ENCODE peak calls at places on chromosome 22, in eight cellular contexts. G is GM12878, F is HCT116, O is IMR-90, B is A549, E is heart left ventricle, N is right lobe of liver, A is body of pancreas. H is an unnamed sample.

GRCh38 chr22:40691532-40691931 is 12.2 kb downstream of the MCHR1 start:
- ATAC-seq in G (no peak), F (no peak), O (no peak), B (no peak), E (no peak), N (no peak), A (no peak), H (no peak)

GRCh38 chr22:26534874-26535470 is 22.7 kb upstream of the TFIP11 start:
- ATAC-seq in G (peak; percentile 34), F (no peak), O (no peak), B (no peak), E (no peak), N (no peak), A (no peak), H (no peak)

GRCh38 chr22:22410677-22411076 is 97.9 kb downstream of the ZNF280B start:
- ATAC-seq in G (no peak), F (no peak), O (no peak), B (no peak), E (no peak), N (no peak), A (no peak), H (no peak)

GRCh38 chr22:42773161-42773560 is 52.5 kb upstream of the A4GALT start:
- ATAC-seq in G (no peak), F (no peak), O (no peak), B (no peak), E (peak; percentile 66), N (no peak), A (no peak), H (no peak)

GRCh38 chr22:21694394-21694793 is 28.6 kb downstream of the PPIL2 start:
- ATAC-seq in G (no peak), F (no peak), O (no peak), B (no peak), E (no peak), N (no peak), A (no peak), H (no peak)

GRCh38 chr22:49760280-49760629 is 67.4 kb downstream of the BRD1 start:
- ATAC-seq in G (no peak), F (no peak), O (no peak), B (no peak), E (no peak), N (no peak), A (no peak), H (no peak)

GRCh38 chr22:23598805-23599518 is 18.9 kb upstream of the IGLL1 start:
- ATAC-seq in G (no peak), F (no peak), O (no peak), B (no peak), E (no peak), N (no peak), A (no peak), H (no peak)

GRCh38 chr22:16845465-16845864 is 20.3 kb upstream of the XKR3 start:
- ATAC-seq in G (no peak), F (no peak), O (no peak), B (no peak), E (no peak), N (no peak), A (no peak), H (no peak)

GRCh38 chr22:47094861-47095330 is 332.4 kb downstream of the TBC1D22A start:
- ATAC-seq in G (no peak), F (no peak), O (no peak), B (no peak), E (no peak), N (no peak), A (peak; percentile 27), H (no peak)

GRCh38 chr22:17436382-17436951 is 67.2 kb downstream of the CECR2 start:
- ATAC-seq in G (peak; percentile 53), F (no peak), O (no peak), B (no peak), E (peak; percentile 42), N (no peak), A (no peak), H (no peak)

GRCh38 chr22:17629167-17629489 is 579 bp upstream of the ATP6V1E1 start:
- ATAC-seq in G (peak; percentile 7), F (peak; percentile 20), O (no peak), B (peak; percentile 39), E (no peak), N (no peak), A (no peak), H (no peak)

GRCh38 chr22:47835726-47836125 is 1073.3 kb downstream of the TBC1D22A start:
- ATAC-seq in G (no peak), F (peak; percentile 55), O (no peak), B (peak; percentile 67), E (no peak), N (no peak), A (no peak), H (no peak)

GRCh38 chr22:46604306-46604690 is 15.9 kb upstream of the GRAMD4 start:
- ATAC-seq in G (peak; percentile 97), F (no peak), O (peak; percentile 57), B (no peak), E (peak; percentile 53), N (peak; percentile 73), A (no peak), H (peak; percentile 65)

GRCh38 chr22:38271101-38271500 is 1.7 kb downstream of the TMEM184B start:
- ATAC-seq in G (no peak), F (no peak), O (no peak), B (no peak), E (no peak), N (no peak), A (no peak), H (no peak)

GRCh38 chr22:38273135-38273761 is 438 bp upstream of the TMEM184B start:
- ATAC-seq in G (peak; percentile 9), F (peak; percentile 7), O (peak; percentile 5), B (peak; percentile 21), E (peak; percentile 20), N (no peak), A (peak; percentile 19), H (peak; percentile 19)

GRCh38 chr22:38271927-38272372 is 860 bp downstream of the TMEM184B start:
- ATAC-seq in G (peak; percentile 17), F (peak; percentile 33), O (no peak), B (peak; percentile 30), E (peak; percentile 5), N (peak; percentile 47), A (peak; percentile 49), H (peak; percentile 6)

GRCh38 chr22:38272373-38273134 is at the start of gene TMEM184B:
- ATAC-seq in G (peak; percentile 95), F (peak; percentile 90), O (peak; percentile 95), B (peak; percentile 93), E (peak; percentile 95), N (peak; percentile 92), A (peak; percentile 96), H (peak; percentile 97)

GRCh38 chr22:38276161-38276560 is 3.4 kb upstream of the TMEM184B start:
- ATAC-seq in G (no peak), F (no peak), O (no peak), B (no peak), E (no peak), N (no peak), A (no peak), H (no peak)
- TF ChIP-seq POLR2A in G (no peak), F (no peak), O (no peak), B (no peak), E (no peak), N (no peak), A (no peak), H (no peak)

GRCh38 chr22:44020981-44021380 is 3.1 kb upstream of the PARVB start:
- ATAC-seq in G (no peak), F (no peak), O (no peak), B (no peak), E (no peak), N (no peak), A (no peak), H (no peak)

GRCh38 chr22:44024288-44024908 is at the start of gene PARVB:
- ATAC-seq in G (peak; percentile 18), F (peak; percentile 57), O (peak; percentile 31), B (peak; percentile 62), E (peak; percentile 27), N (peak; percentile 49), A (peak; percentile 14), H (peak; percentile 10)

GRCh38 chr22:44026066-44026629 is 2.0 kb downstream of the PARVB start:
- ATAC-seq in G (peak; percentile 4), F (no peak), O (no peak), B (no peak), E (peak; percentile 2), N (peak; percentile 2), A (no peak), H (peak; percentile 14)

GRCh38 chr22:44025171-44026065 is 1.3 kb downstream of the PARVB start:
- ATAC-seq in G (peak; percentile 77), F (no peak), O (no peak), B (no peak), E (peak; percentile 0), N (no peak), A (no peak), H (peak; percentile 16)

GRCh38 chr22:44023404-44024287 is 456 bp upstream of the PARVB start:
- ATAC-seq in G (peak; percentile 12), F (peak; percentile 76), O (peak; percentile 82), B (peak; percentile 80), E (peak; percentile 64), N (peak; percentile 71), A (peak; percentile 69), H (peak; percentile 68)
- TF ChIP-seq POLR2A in G (peak; percentile 89), F (no peak), O (no peak), B (peak; percentile 51), E (no peak), N (no peak), A (no peak), H (peak; percentile 34)

GRCh38 chr22:36368359-36368983 is 19.3 kb downstream of the MYH9 start:
- ATAC-seq in G (no peak), F (peak; percentile 69), O (peak; percentile 52), B (peak; percentile 49), E (no peak), N (peak; percentile 11), A (peak; percentile 25), H (no peak)

GRCh38 chr22:36367066-36367465 is 20.7 kb downstream of the MYH9 start:
- ATAC-seq in G (no peak), F (no peak), O (no peak), B (no peak), E (no peak), N (no peak), A (no peak), H (no peak)

GRCh38 chr22:36367479-36367878 is 20.3 kb downstream of the MYH9 start:
- ATAC-seq in G (no peak), F (no peak), O (no peak), B (no peak), E (peak; percentile 17), N (no peak), A (no peak), H (no peak)

GRCh38 chr22:36369922-36370781 is 17.6 kb downstream of the MYH9 start:
- ATAC-seq in G (peak; percentile 64), F (peak; percentile 35), O (peak; percentile 6), B (peak; percentile 56), E (peak; percentile 64), N (peak; percentile 56), A (peak; percentile 70), H (peak; percentile 63)

GRCh38 chr22:36369004-36369921 is 18.5 kb downstream of the MYH9 start:
- ATAC-seq in G (no peak), F (peak; percentile 37), O (peak; percentile 0), B (peak; percentile 41), E (no peak), N (no peak), A (no peak), H (no peak)
- TF ChIP-seq POLR2A in G (no peak), F (no peak), O (no peak), B (no peak), E (no peak), N (no peak), A (no peak), H (no peak)

DNA sequence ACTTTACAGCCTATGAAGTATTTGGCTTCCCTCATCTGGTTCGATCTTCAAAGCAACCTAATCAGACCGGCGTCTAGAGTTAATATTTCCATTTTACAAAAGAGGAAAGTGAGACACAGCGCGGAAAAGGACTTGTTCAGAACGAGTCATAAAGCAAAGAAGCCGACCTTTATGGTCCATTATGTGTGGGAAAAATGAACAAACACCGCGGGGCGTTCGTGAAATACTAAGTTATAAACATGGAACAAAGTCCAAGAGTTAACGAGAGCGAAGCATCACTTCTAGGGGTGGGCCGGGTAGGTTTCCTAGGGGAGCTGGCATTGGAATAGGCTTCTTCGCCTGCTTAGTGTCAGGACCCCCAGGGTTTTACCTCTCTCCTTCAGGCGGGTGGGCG is 586 bp downstream of the DUSP18 start:
- ATAC-seq in G (no peak), F (no peak), O (no peak), B (no peak), E (peak; percentile 2), N (no peak), A (no peak), H (no peak)
- TF ChIP-seq POLR2A in G (no peak), F (no peak), O (no peak), B (no peak), E (no peak), N (no peak), A (no peak), H (no peak)

H was measured in gastroesophageal sphincter.